ENCODE peak calls at places on chromosomes 12 and 14, in four cellular contexts. O, U, I and C are unnamed samples.

GRCh38 chr12:68785823-68786222 is 22.2 kb upstream of the MDM2 start:
- DNase-seq in O (no peak), U (no peak), I (no peak), C (peak)

GRCh38 chr12:24025153-24025798 is 75.8 kb upstream of the SOX5 start:
- DNase-seq in O (no peak), U (no peak), I (peak), C (no peak)

GRCh38 chr14:44912041-44912869 is 49.5 kb downstream of the KLHL28 start:
- DNase-seq in O (peak), U (no peak), I (no peak), C (no peak)

GRCh38 chr12:53267309-53268008 is 640 bp upstream of the ESPL1 start:
- DNase-seq in O (no peak), U (no peak), I (no peak), C (peak)

GRCh38 chr14:82431031-82431430 is 897.4 kb upstream of the SEL1L start:
- DNase-seq in O (no peak), U (no peak), I (no peak), C (no peak)

GRCh38 chr14:24921903-24922302 is 128.0 kb downstream of the STXBP6 start:
- DNase-seq in O (no peak), U (no peak), I (no peak), C (no peak)

GRCh38 chr14:69932391-69932790 is 53.2 kb downstream of the SMOC1 start:
- DNase-seq in O (no peak), U (no peak), I (no peak), C (no peak)

GRCh38 chr14:75487155-75487671 is 35.1 kb upstream of the BATF start:
- DNase-seq in O (no peak), U (no peak), I (no peak), C (no peak)

GRCh38 chr12:108400900-108401480 is 61.9 kb upstream of the CMKLR1 start:
- DNase-seq in O (no peak), U (no peak), I (no peak), C (no peak)

GRCh38 chr14:92676448-92677086 is 71.9 kb downstream of the LGMN start:
- DNase-seq in O (peak), U (no peak), I (no peak), C (no peak)

GRCh38 chr12:11539156-11539555 is 110.3 kb upstream of the ETV6 start:
- DNase-seq in O (no peak), U (no peak), I (no peak), C (no peak)

GRCh38 chr12:15772405-15773018 is 16.7 kb downstream of the EPS8 start:
- DNase-seq in O (no peak), U (no peak), I (no peak), C (no peak)

GRCh38 chr12:46774011-46774633 is 51.7 kb downstream of the SLC38A4 start:
- DNase-seq in O (no peak), U (no peak), I (no peak), C (no peak)

GRCh38 chr14:71852201-71852600 is 80.0 kb upstream of the RGS6 start:
- DNase-seq in O (no peak), U (no peak), I (peak), C (no peak)

GRCh38 chr14:88987516-88987915 is 163.1 kb downstream of the TTC8 start:
- DNase-seq in O (no peak), U (no peak), I (no peak), C (no peak)

GRCh38 chr12:33832900-33833299 is 189.4 kb upstream of the ALG10 start:
- DNase-seq in O (no peak), U (no peak), I (no peak), C (no peak)

GRCh38 chr14:63163306-63163705 is 40.9 kb upstream of the RHOJ start:
- DNase-seq in O (no peak), U (no peak), I (no peak), C (no peak)

GRCh38 chr12:85385406-85385805 is 105.4 kb downstream of the ALX1 start:
- DNase-seq in O (no peak), U (no peak), I (no peak), C (no peak)

GRCh38 chr12:1793426-1794210 is 26.7 kb upstream of the LRTM2 start:
- DNase-seq in O (no peak), U (no peak), I (no peak), C (no peak)

GRCh38 chr12:70691018-70691672 is 53.9 kb upstream of the PTPRB start:
- DNase-seq in O (no peak), U (no peak), I (no peak), C (no peak)

GRCh38 chr14:50784683-50785505 is 46.1 kb downstream of the NIN start:
- DNase-seq in O (no peak), U (no peak), I (no peak), C (no peak)

GRCh38 chr12:27024291-27024690 is 1.9 kb downstream of the MED21 start:
- DNase-seq in O (no peak), U (no peak), I (no peak), C (no peak)

GRCh38 chr12:112116232-112117060 is 7.9 kb upstream of the NAA25 start:
- DNase-seq in O (peak), U (no peak), I (no peak), C (peak)

GRCh38 chr12:125797421-125798175 is 732.4 kb downstream of the AACS start:
- DNase-seq in O (no peak), U (no peak), I (no peak), C (no peak)

GRCh38 chr12:77724367-77724957 is 106.2 kb upstream of the NAV3 start:
- DNase-seq in O (no peak), U (no peak), I (peak), C (peak)

GRCh38 chr14:100878271-100879146 is 25.0 kb downstream of the RTL1 start:
- DNase-seq in O (peak), U (no peak), I (no peak), C (no peak)

GRCh38 chr12:39294712-39295111 is 148.2 kb downstream of the KIF21A start:
- DNase-seq in O (no peak), U (no peak), I (no peak), C (no peak)

GRCh38 chr12:52903285-52903854 is 1.5 kb downstream of the KRT8 start:
- DNase-seq in O (peak), U (peak), I (no peak), C (no peak)